ENCODE peak calls at places on chromosomes 1 and 21, in four cellular contexts. J is A549, N is SK-N-SH, A is K562. X is an unnamed sample.
A peak's percentile ranks its signal among the peaks of the same experiment; 100 is the strongest.

GRCh38 chr1:198922638-198923430 is 284.0 kb downstream of the PTPRC start:
- DNase-seq in J (no peak), N (no peak), A (no peak), X (no peak)

GRCh38 chr1:107991371-107992066 is 26.5 kb upstream of the VAV3 start:
- DNase-seq in J (no peak), A (no peak), N (no peak), X (no peak)

GRCh38 chr1:156019946-156020292 is 832 bp downstream of the SSR2 start:
- DNase-seq in A (no peak), N (no peak), J (no peak), X (no peak)

GRCh38 chr1:7960165-7960564 is 1.3 kb upstream of the PARK7 start:
- DNase-seq in A (no peak), J (no peak), N (no peak), X (no peak)

GRCh38 chr1:241900381-241900780 is 52.4 kb downstream of the EXO1 start:
- DNase-seq in N (no peak), A (no peak), J (no peak), X (no peak)

GRCh38 chr1:201649776-201650607 is 111.1 kb downstream of the NAV1 start:
- DNase-seq in N (peak; percentile 85), A (peak; percentile 72), J (peak; percentile 44), X (peak; percentile 90)

GRCh38 chr1:117695796-117696505 is 90.1 kb downstream of the TENT5C start:
- DNase-seq in A (peak; percentile 49), J (no peak), N (no peak), X (no peak)

GRCh38 chr1:203288351-203288894 is 16.9 kb upstream of the BTG2 start:
- DNase-seq in J (no peak), A (no peak), N (no peak), X (no peak)

GRCh38 chr1:22142315-22143064 is 407 bp downstream of the WNT4 start:
- DNase-seq in N (peak; percentile 82), A (peak; percentile 41), J (peak; percentile 25), X (peak; percentile 28)

GRCh38 chr1:7385471-7386225 is 385.4 kb upstream of the VAMP3 start:
- DNase-seq in J (no peak), A (no peak), N (peak; percentile 22), X (no peak)

GRCh38 chr21:34580181-34580700 is 34.7 kb downstream of the RCAN1 start:
- DNase-seq in J (no peak), A (no peak), N (no peak), X (peak; percentile 65)

GRCh38 chr1:207421078-207421477 is 33.0 kb upstream of the CR2 start:
- DNase-seq in A (no peak), N (no peak), J (no peak), X (no peak)

GRCh38 chr21:42003051-42003461 is 7.1 kb downstream of the ZBTB21 start:
- DNase-seq in A (no peak), J (no peak), N (no peak), X (no peak)

GRCh38 chr1:234617135-234617985 is 7.4 kb upstream of the IRF2BP2 start:
- DNase-seq in N (no peak), A (no peak), J (no peak), X (no peak)

GRCh38 chr1:174068000-174068399 is 45.8 kb upstream of the RC3H1 start:
- DNase-seq in J (no peak), A (no peak), N (no peak), X (no peak)

GRCh38 chr1:30879126-30879786 is 29.3 kb downstream of the SDC3 start:
- DNase-seq in A (no peak), J (no peak), N (no peak), X (no peak)

GRCh38 chr1:48495166-48495565 is 23.2 kb upstream of the SPATA6 start:
- DNase-seq in A (no peak), N (no peak), J (no peak), X (no peak)

GRCh38 chr1:153357076-153357852 is 390 bp upstream of the S100A9 start:
- DNase-seq in A (no peak), N (no peak), J (no peak), X (peak; percentile 66)

GRCh38 chr1:78005755-78006154 is 1.0 kb downstream of the DNAJB4 start:
- DNase-seq in J (no peak), N (peak; percentile 9), A (no peak), X (peak; percentile 17)

GRCh38 chr1:118960567-118961136 is 27.5 kb downstream of the TBX15 start:
- DNase-seq in A (no peak), N (no peak), J (peak; percentile 28), X (peak; percentile 40)

GRCh38 chr1:3907621-3908165 is 7.6 kb upstream of the C1orf174 start:
- DNase-seq in N (no peak), J (no peak), A (no peak), X (no peak)

GRCh38 chr1:86713477-86713876 is 9.1 kb downstream of the SH3GLB1 start:
- DNase-seq in N (no peak), A (no peak), J (no peak), X (no peak)

GRCh38 chr1:111758373-111758772 is 2.7 kb downstream of the DDX20 start:
- DNase-seq in N (peak; percentile 22), A (no peak), J (no peak), X (no peak)

GRCh38 chr1:111768023-111768422 is 12.3 kb downstream of the DDX20 start:
- DNase-seq in A (no peak), N (no peak), J (no peak), X (no peak)

GRCh38 chr1:111761717-111762116 is 6.0 kb downstream of the DDX20 start:
- DNase-seq in N (no peak), A (no peak), J (no peak), X (no peak)

GRCh38 chr1:111762332-111762731 is 6.6 kb downstream of the DDX20 start:
- DNase-seq in N (no peak), A (no peak), J (no peak), X (no peak)
- H3K27ac ChIP-seq in N (no peak overlapping the region), A (no peak overlapping the region), J (no peak overlapping the region), X (no peak overlapping the region)

GRCh38 chr1:219876798-219877209 is 51.6 kb downstream of the SLC30A10 start:
- DNase-seq in A (peak; percentile 76), J (no peak), N (no peak), X (no peak)
- TF ChIP-seq CTCF in A (peak; percentile 78), J (peak; percentile 45), N (peak; percentile 7), X (no peak)

GRCh38 chr1:228009116-228009827 is 2.5 kb downstream of the WNT3A start:
- DNase-seq in A (no peak), J (no peak), N (peak; percentile 24), X (no peak)

GRCh38 chr1:228008391-228009115 is 1.8 kb downstream of the WNT3A start:
- DNase-seq in N (peak; percentile 23), J (no peak), A (no peak), X (no peak)

GRCh38 chr1:228007054-228007800 is 429 bp downstream of the WNT3A start:
- DNase-seq in N (peak; percentile 48), A (no peak), J (no peak), X (no peak)

GRCh38 chr1:228006793-228007053 is at the start of gene WNT3A:
- DNase-seq in N (no peak), J (no peak), A (no peak), X (no peak)

DNA sequence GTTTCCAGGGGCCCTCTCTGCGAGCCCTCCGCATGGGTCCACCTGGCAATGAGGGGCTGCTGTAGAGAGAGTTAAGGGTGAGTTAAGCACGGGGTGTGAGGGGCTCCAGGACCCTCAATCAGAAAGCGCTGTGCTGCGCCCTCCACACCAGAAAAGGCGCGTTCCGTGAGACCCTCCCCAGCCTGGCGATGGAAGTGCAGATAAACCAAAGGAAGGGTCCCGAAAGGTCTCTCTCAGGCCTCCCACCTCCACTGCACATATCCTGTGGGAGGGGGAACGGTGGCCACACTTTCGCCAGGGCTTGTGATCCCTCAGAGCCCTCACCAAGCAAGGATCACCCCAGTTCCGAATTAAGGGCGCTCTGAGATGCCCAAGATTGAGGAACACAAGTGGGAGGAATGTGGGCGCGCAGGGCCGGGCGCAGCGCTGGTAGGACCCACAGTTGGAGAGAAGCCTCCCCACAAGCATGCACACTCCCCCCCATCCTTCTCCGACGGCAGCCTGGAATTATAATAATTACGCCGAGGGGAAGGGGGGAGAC is 1.1 kb downstream of the WNT3A start:
- DNase-seq in A (no peak), J (no peak), N (peak; percentile 43), X (no peak)
- TF ChIP-seq EP300 in A (no peak), J (no peak), N (no peak), X (no peak)

GRCh38 chr1:17186216-17186894 is 18.6 kb upstream of the PADI1 start:
- DNase-seq in A (no peak), N (no peak), J (no peak), X (no peak)
- H3K27ac ChIP-seq in A (no peak overlapping the region), N (no peak overlapping the region), J (peak overlapping the region; percentile 81), X (no peak overlapping the region)

GRCh38 chr1:25486602-25487001 is 55.9 kb downstream of the MACO1 start:
- DNase-seq in J (no peak), A (no peak), N (no peak), X (no peak)
- TF ChIP-seq CTCF in J (no peak), A (peak; percentile 39), N (peak; percentile 20), X (no peak)

DNA sequence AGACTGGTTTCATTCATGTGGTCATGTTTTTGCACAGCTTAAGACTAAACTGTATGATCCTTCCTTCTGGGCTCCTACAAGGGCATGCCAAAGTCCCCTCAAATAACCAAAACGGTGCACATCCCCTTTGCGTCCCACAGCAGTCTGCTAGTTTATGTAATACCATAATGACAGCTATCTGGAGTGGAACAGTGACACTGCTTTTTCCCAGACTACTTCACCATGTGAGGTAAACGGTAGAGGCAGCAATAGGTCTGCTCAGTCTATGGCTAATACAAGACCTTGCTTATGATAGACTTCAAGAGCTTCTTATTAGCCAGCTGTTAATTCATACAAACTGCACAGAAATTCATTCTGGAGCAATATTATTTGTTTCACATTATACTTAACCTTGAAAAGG is 395.5 kb downstream of the SMYD3 start:
- DNase-seq in A (peak; percentile 44), J (no peak), N (no peak), X (no peak)
- TF ChIP-seq EP300 in A (no peak), J (no peak), N (no peak), X (no peak)